ENCODE peak calls at places on chromosomes 6 and 20, in five cellular contexts. E, T, R, Z and A are unnamed samples.

GRCh38 chr6:106630366-106630765 is 988 bp downstream of the QRSL1 start:
- DNase-seq in T (no peak), E (no peak), Z (no peak), R (no peak), A (no peak)

GRCh38 chr20:10906830-10907229 is 233.0 kb upstream of the JAG1 start:
- DNase-seq in Z (no peak), R (no peak), E (no peak), T (no peak), A (no peak)

GRCh38 chr6:119890470-119890869 is 540.9 kb upstream of the MAN1A1 start:
- DNase-seq in T (no peak), R (no peak), E (no peak), Z (no peak), A (no peak)

GRCh38 chr6:30926644-30927043 is 5.3 kb downstream of the SFTA2 start:
- DNase-seq in R (no peak), Z (no peak), E (peak), T (no peak), A (no peak)

GRCh38 chr6:136655251-136656014 is 105.2 kb upstream of the MAP7 start:
- DNase-seq in R (no peak), E (no peak), T (no peak), Z (no peak), A (no peak)

GRCh38 chr6:34684919-34685318 is 11.6 kb downstream of the ILRUN start:
- DNase-seq in E (no peak), Z (no peak), T (no peak), R (no peak), A (no peak)

GRCh38 chr6:142297996-142298753 is 3.6 kb upstream of the ADGRG6 start:
- DNase-seq in E (peak), Z (no peak), T (no peak), R (no peak), A (no peak)

GRCh38 chr6:163137036-163137435 is 277.5 kb upstream of the QKI start:
- DNase-seq in T (no peak), R (no peak), E (no peak), Z (no peak), A (no peak)

GRCh38 chr20:41798926-41799502 is 180.8 kb upstream of the CHD6 start:
- DNase-seq in E (no peak), Z (no peak), T (no peak), R (no peak), A (no peak)

GRCh38 chr6:56757585-56757984 is 114.9 kb upstream of the DST start:
- DNase-seq in R (no peak), T (no peak), Z (no peak), E (peak), A (no peak)

GRCh38 chr6:111615916-111616612 is 10.4 kb upstream of the TRAF3IP2 start:
- DNase-seq in T (no peak), R (no peak), E (no peak), Z (no peak), A (no peak)

GRCh38 chr6:131038612-131039344 is 24.3 kb downstream of the EPB41L2 start:
- DNase-seq in R (no peak), E (peak), Z (no peak), T (no peak), A (no peak)

GRCh38 chr6:4394786-4395185 is 259.4 kb upstream of the ECI2 start:
- DNase-seq in Z (no peak), T (no peak), R (no peak), E (no peak), A (no peak)

GRCh38 chr20:8121666-8122065 is 10.4 kb upstream of the PLCB1 start:
- DNase-seq in E (no peak), T (no peak), R (no peak), Z (no peak), A (no peak)

GRCh38 chr20:48635361-48635760 is 192.4 kb downstream of the PREX1 start:
- DNase-seq in T (no peak), R (no peak), E (no peak), Z (no peak), A (no peak)

GRCh38 chr20:50328996-50329898 is 138.6 kb downstream of the CEBPB start:
- DNase-seq in E (no peak), R (no peak), Z (no peak), T (no peak), A (no peak)

GRCh38 chr6:100549406-100550167 is 84.9 kb upstream of the SIM1 start:
- DNase-seq in T (no peak), Z (no peak), R (no peak), E (peak), A (no peak)

GRCh38 chr6:138036955-138037592 is 70.1 kb downstream of the PERP start:
- DNase-seq in R (no peak), E (no peak), T (no peak), Z (no peak), A (no peak)